ENCODE peak calls at places on chromosomes 7 and 10, in ten cellular contexts. L is CD8-positive, alpha-beta memory T cell; W is T-helper 17 cell; D is testis; Z is M059J; F is neural progenitor cell; Y is heart right ventricle; T is T-cell; M is cardiac fibroblast; E is MV-4-11. O is an unnamed sample.
A peak's percentile ranks its signal among the peaks of the same experiment; 100 is the strongest.

GRCh38 chr10:79374312-79375191 is 27.3 kb downstream of the PPIF start:
- DNase-seq in L (peak; percentile 65), W (peak; percentile 69), D (peak; percentile 84), Z (peak; percentile 72), F (peak; percentile 85), Y (peak; percentile 82), T (peak; percentile 68), M (peak; percentile 75), E (peak; percentile 52), O (peak; percentile 80)

GRCh38 chr7:102152672-102153585 is 133.7 kb upstream of the SH2B2 start:
- DNase-seq in L (no peak), W (no peak), D (no peak), Z (peak; percentile 70), F (peak; percentile 37), Y (peak; percentile 33), T (no peak), M (peak; percentile 57), E (no peak), O (no peak)

GRCh38 chr10:12358863-12359647 is 9.7 kb downstream of the CAMK1D start:
- DNase-seq in L (no peak), W (no peak), D (peak; percentile 46), Z (no peak), F (peak; percentile 30), Y (no peak), T (no peak), M (no peak), E (no peak), O (peak; percentile 22)

GRCh38 chr10:25907247-25907646 is 26.8 kb upstream of the MYO3A start:
- DNase-seq in L (no peak), W (no peak), D (no peak), Z (no peak), F (no peak), Y (no peak), T (no peak), M (no peak), E (no peak), O (no peak)

GRCh38 chr10:3427846-3428442 is 255.4 kb upstream of the PITRM1 start:
- DNase-seq in L (no peak), W (no peak), D (no peak), Z (no peak), F (no peak), Y (peak; percentile 39), T (no peak), M (no peak), E (no peak), O (peak; percentile 58)

GRCh38 chr7:140017034-140017433 is 45.7 kb downstream of the PARP12 start:
- DNase-seq in L (no peak), W (no peak), D (no peak), Z (no peak), F (no peak), Y (no peak), T (no peak), M (no peak), E (no peak), O (no peak)

GRCh38 chr10:1186693-1186990 is 130.5 kb downstream of the WDR37 start:
- DNase-seq in L (no peak), W (no peak), D (no peak), Z (no peak), F (no peak), Y (no peak), T (no peak), M (no peak), E (no peak), O (no peak)

GRCh38 chr7:63117-63480 is 129.3 kb upstream of the FAM20C start:
- DNase-seq in L (no peak), W (no peak), D (no peak), Z (no peak), F (no peak), Y (no peak), T (no peak), M (no peak), E (no peak), O (no peak)

GRCh38 chr7:151245360-151246160 is 2.9 kb downstream of the SMARCD3 start:
- DNase-seq in L (peak; percentile 68), W (peak; percentile 67), D (peak; percentile 45), Z (no peak), F (peak; percentile 74), Y (peak; percentile 53), T (peak; percentile 64), M (no peak), E (no peak), O (no peak)

GRCh38 chr7:50436133-50436802 is 13.9 kb downstream of the FIGNL1 start:
- DNase-seq in L (no peak), W (no peak), D (no peak), Z (peak; percentile 88), F (no peak), Y (no peak), T (no peak), M (peak; percentile 91), E (peak; percentile 13), O (no peak)